ENCODE peak calls at places on chromosomes 13 and 19, in seven cellular contexts. S is HepG2, L is SK-N-SH, M is K562, U is H1, E is GM12878, J is HCT116. C is an unnamed sample.

GRCh38 chr13:112928958-112929777 is 39.8 kb upstream of the MCF2L start:
- DNase-seq in U (no peak), J (no peak), S (peak; percentile 78), L (peak; percentile 80), E (no peak), M (no peak), C (no peak)

GRCh38 chr13:71355010-71355409 is 512.0 kb downstream of the DACH1 start:
- DNase-seq in S (no peak), U (no peak), E (no peak), J (no peak), L (no peak), M (no peak), C (no peak)

GRCh38 chr19:604355-604754 is 14.7 kb downstream of the HCN2 start:
- DNase-seq in S (no peak), U (no peak), J (no peak), E (no peak), L (peak; percentile 89), M (peak; percentile 86), C (no peak)

GRCh38 chr13:107551521-107551920 is 663.8 kb downstream of the LIG4 start:
- DNase-seq in E (no peak), S (no peak), L (no peak), U (no peak), J (no peak), M (no peak), C (no peak)

GRCh38 chr13:95404141-95404882 is 103.1 kb upstream of the ABCC4 start:
- DNase-seq in U (peak; percentile 92), L (peak; percentile 81), E (peak; percentile 48), J (peak; percentile 61), M (peak; percentile 71), S (peak; percentile 51), C (peak; percentile 51)

GRCh38 chr13:32475403-32475802 is 47.5 kb upstream of the N4BP2L1 start:
- DNase-seq in M (peak; percentile 13), U (no peak), J (no peak), L (no peak), E (no peak), S (no peak), C (no peak)

GRCh38 chr13:79403113-79403512 is 2.9 kb downstream of the RBM26 start:
- DNase-seq in J (no peak), L (no peak), U (no peak), E (no peak), M (no peak), S (no peak), C (no peak)

GRCh38 chr19:53076984-53077383 is 26.2 kb downstream of the ZNF160 start:
- DNase-seq in S (peak; percentile 14), L (peak; percentile 72), U (peak; percentile 89), M (peak; percentile 20), E (no peak), J (no peak), C (no peak)

GRCh38 chr13:34901577-34901976 is 40.5 kb upstream of the NBEA start:
- DNase-seq in U (no peak), S (no peak), M (no peak), L (no peak), J (no peak), E (no peak), C (no peak)

GRCh38 chr19:55647732-55648656 is at the start of gene CCDC106:
- DNase-seq in M (peak; percentile 81), S (peak; percentile 55), L (peak; percentile 93), J (no peak), U (peak; percentile 89), E (no peak), C (no peak)

GRCh38 chr13:112905619-112905989 is 63.4 kb upstream of the MCF2L start:
- DNase-seq in S (no peak), L (no peak), E (no peak), U (no peak), M (no peak), J (no peak), C (no peak)

GRCh38 chr19:3272532-3272931 is 48.1 kb downstream of the CELF5 start:
- DNase-seq in L (no peak), M (no peak), S (no peak), U (no peak), E (no peak), J (no peak), C (no peak)

GRCh38 chr19:16070366-16070990 is 5.8 kb upstream of the TPM4 start:
- DNase-seq in M (peak; percentile 70), E (no peak), J (peak; percentile 86), S (peak; percentile 84), U (no peak), L (no peak), C (no peak)

GRCh38 chr19:36449059-36449670 is 30.7 kb upstream of the ZFP82 start:
- DNase-seq in L (no peak), E (no peak), S (no peak), J (no peak), M (no peak), U (no peak), C (no peak)

GRCh38 chr13:79749985-79750551 is 269.1 kb downstream of the NDFIP2 start:
- DNase-seq in S (no peak), L (no peak), M (no peak), U (no peak), J (no peak), E (no peak), C (no peak)

GRCh38 chr13:21542563-21542962 is 61.4 kb downstream of the MICU2 start:
- DNase-seq in S (peak; percentile 10), L (no peak), M (no peak), J (no peak), E (no peak), U (no peak), C (no peak)

GRCh38 chr19:45468159-45468651 is 409 bp downstream of the FOSB start:
- DNase-seq in J (no peak), U (peak; percentile 67), L (no peak), S (no peak), M (no peak), E (no peak), C (no peak)

GRCh38 chr19:5679289-5680082 is 830 bp downstream of the MICOS13 start:
- DNase-seq in S (no peak), E (no peak), J (no peak), L (no peak), U (peak; percentile 50), M (no peak), C (no peak)

GRCh38 chr13:112903606-112904195 is 65.3 kb upstream of the MCF2L start:
- DNase-seq in J (no peak), U (no peak), S (no peak), M (no peak), L (no peak), E (no peak), C (no peak)

GRCh38 chr19:48896191-48896720 is 2.3 kb downstream of the TULP2 start:
- DNase-seq in U (peak; percentile 96), L (peak; percentile 90), M (peak; percentile 84), S (no peak), E (no peak), J (no peak), C (no peak)

DNA sequence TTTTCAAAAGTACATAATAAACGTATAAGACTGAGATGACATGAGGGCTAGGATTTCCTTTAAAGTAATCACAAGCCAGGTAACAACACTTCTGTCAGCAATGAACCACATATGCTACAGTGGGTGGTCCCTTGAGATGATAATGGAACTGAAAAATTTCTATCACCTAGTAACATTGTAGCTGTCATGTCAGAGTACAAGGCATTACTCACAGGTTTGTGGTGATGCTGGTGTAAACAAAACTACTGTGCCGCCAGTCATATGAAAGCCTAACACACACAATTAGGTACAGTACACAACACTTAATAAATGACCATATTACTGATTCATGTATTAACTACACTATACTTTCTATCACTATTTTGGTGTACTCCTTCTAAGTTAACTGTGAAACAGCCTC is 36.8 kb downstream of the MIPEP start:
- DNase-seq in M (no peak), S (no peak), L (no peak), E (no peak), U (no peak), J (no peak), C (no peak)
- TF ChIP-seq SIN3A in M (no peak), S (no peak), L (no peak), E (no peak), U (no peak), J (no peak), C (no peak)

DNA sequence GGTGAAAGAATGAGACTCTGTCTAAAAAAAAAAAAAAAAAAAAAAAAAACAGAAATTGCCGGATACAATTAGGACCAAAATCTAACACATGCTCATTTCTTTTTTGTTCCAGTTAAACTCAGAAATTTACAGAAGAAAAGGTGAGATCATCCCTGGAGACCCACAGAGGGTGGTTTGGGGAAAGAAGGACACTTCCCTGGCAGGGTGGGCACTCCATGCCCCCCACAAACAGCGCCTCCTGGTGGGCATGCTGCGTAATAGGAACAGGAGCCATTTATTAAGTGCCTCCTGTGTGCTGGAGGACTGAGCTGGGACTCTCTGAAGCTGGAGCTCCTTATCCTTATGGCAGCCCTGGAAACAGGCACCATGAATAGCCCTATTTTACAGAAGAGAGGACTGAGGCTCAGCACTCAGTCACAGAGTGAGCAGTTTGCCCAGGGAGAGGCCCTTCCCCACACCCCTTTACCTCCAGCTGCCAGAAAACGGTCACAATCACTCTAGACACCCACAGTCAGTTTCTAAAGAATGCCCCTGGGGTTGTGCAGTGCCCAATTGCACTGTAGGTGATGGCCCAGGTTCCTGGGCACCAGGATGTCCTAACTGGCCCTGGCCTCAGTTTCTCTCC is 10.1 kb downstream of the C19orf38 start:
- DNase-seq in L (peak; percentile 69), E (no peak), M (peak; percentile 61), J (no peak), U (peak; percentile 78), S (no peak), C (no peak)
- TF ChIP-seq SIN3A in L (no peak), E (no peak), M (no peak), J (no peak), U (no peak), S (no peak), C (no peak)

GRCh38 chr13:51916962-51917361 is 55.2 kb downstream of the CCDC70 start:
- DNase-seq in L (no peak), S (no peak), J (no peak), E (no peak), U (no peak), M (no peak), C (no peak)

GRCh38 chr13:51920786-51921185 is 59.0 kb downstream of the CCDC70 start:
- DNase-seq in E (no peak), U (no peak), M (no peak), J (no peak), L (no peak), S (no peak), C (no peak)

GRCh38 chr13:51920267-51920666 is 58.5 kb downstream of the CCDC70 start:
- DNase-seq in E (no peak), M (no peak), L (no peak), J (no peak), S (no peak), U (no peak), C (no peak)

GRCh38 chr13:51921790-51922740 is 60.3 kb downstream of the CCDC70 start:
- DNase-seq in J (no peak), M (peak; percentile 71), S (no peak), U (no peak), E (no peak), L (no peak), C (no peak)

GRCh38 chr13:51919531-51919930 is 57.8 kb downstream of the CCDC70 start:
- DNase-seq in S (no peak), J (no peak), U (no peak), E (no peak), L (no peak), M (no peak), C (no peak)
- TF ChIP-seq SIN3A in S (no peak), J (no peak), U (no peak), E (no peak), L (no peak), M (no peak), C (no peak)

DNA sequence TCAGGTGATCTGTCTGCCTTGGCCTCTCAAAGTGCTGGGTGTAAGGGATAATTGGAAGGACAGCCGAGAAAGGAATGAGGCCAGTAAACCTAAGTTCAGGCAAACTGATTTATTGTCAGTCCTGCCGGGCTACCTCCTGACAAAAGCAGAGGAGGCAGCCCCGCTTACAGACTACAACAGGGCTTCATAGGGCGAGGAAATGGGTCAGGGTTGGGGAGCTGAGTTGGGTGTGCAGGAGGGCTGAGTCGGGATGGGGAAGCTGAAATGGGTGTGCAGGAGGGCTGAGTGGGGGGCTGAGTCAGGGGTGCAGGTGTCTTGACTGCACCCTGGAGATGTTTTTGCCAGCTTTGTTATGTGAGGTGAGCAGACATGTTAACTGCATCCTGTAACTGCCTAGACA is 210.2 kb downstream of the SLITRK6 start:
- DNase-seq in L (no peak), S (no peak), J (no peak), U (no peak), M (no peak), E (no peak), C (no peak)
- TF ChIP-seq SIN3A in L (no peak), S (no peak), J (no peak), U (no peak), M (no peak), E (no peak), C (no peak)

C was measured in Panc1.